ENCODE peak calls at places on chromosomes 11 and 22, in ten cellular contexts. R is AG04450, F is Peyer's patch, A is astrocyte of the cerebellum, U is right lobe of liver, G is esophagus squamous epithelium, V is IMR-90, O is heart right ventricle, I is Panc1, P is H1. W is an unnamed sample.

GRCh38 chr22:29145321-29146072 is 60.2 kb upstream of the EMID1 start:
- DNase-seq in G (no peak), A (no peak), P (no peak), U (no peak), F (no peak), O (no peak), I (no peak), V (no peak), R (no peak), W (peak)

GRCh38 chr11:75563501-75563977 is 1.5 kb downstream of the SERPINH1 start:
- DNase-seq in R (no peak), U (no peak), F (no peak), O (no peak), G (no peak), V (no peak), P (no peak), I (no peak), A (no peak), W (no peak)

GRCh38 chr11:9172394-9172793 is 81.0 kb upstream of the SCUBE2 start:
- DNase-seq in V (no peak), O (no peak), F (no peak), I (no peak), P (no peak), A (no peak), R (no peak), G (no peak), U (no peak), W (no peak)

GRCh38 chr22:41352058-41352457 is 29.7 kb upstream of the TEF start:
- DNase-seq in V (peak), O (no peak), I (peak), A (no peak), U (no peak), G (no peak), F (no peak), R (no peak), P (no peak), W (no peak)

GRCh38 chr11:128824199-128825049 is 42.7 kb downstream of the KCNJ1 start:
- DNase-seq in U (no peak), A (no peak), G (no peak), O (no peak), P (no peak), I (no peak), F (no peak), R (no peak), V (no peak), W (no peak)

GRCh38 chr22:25054943-25055511 is 102.5 kb downstream of the KIAA1671 start:
- DNase-seq in P (no peak), O (no peak), F (no peak), R (no peak), G (no peak), U (no peak), I (no peak), V (no peak), A (no peak), W (no peak)

GRCh38 chr11:30749268-30749667 is 163.1 kb upstream of the MPPED2 start:
- DNase-seq in A (no peak), G (no peak), O (no peak), U (no peak), I (no peak), R (no peak), F (no peak), P (no peak), V (no peak), W (no peak)

GRCh38 chr22:47066616-47066905 is 304.1 kb downstream of the TBC1D22A start:
- DNase-seq in O (no peak), V (no peak), I (no peak), P (no peak), R (no peak), G (no peak), A (no peak), F (no peak), U (peak), W (no peak)

GRCh38 chr11:75013051-75013450 is 24.3 kb downstream of the NEU3 start:
- DNase-seq in O (no peak), A (no peak), R (no peak), G (no peak), F (no peak), U (no peak), V (peak), I (no peak), P (no peak), W (no peak)

GRCh38 chr11:35785287-35786167 is 123.0 kb downstream of the TRIM44 start:
- DNase-seq in V (no peak), P (no peak), R (no peak), U (no peak), I (no peak), O (no peak), G (no peak), A (no peak), F (no peak), W (no peak)

GRCh38 chr11:12435264-12435663 is 57.9 kb downstream of the PARVA start:
- DNase-seq in F (no peak), P (no peak), O (peak), G (no peak), V (no peak), A (no peak), U (no peak), I (no peak), R (no peak), W (no peak)

GRCh38 chr11:43833657-43834073 is 47.0 kb upstream of the ALKBH3 start:
- DNase-seq in U (no peak), I (no peak), F (no peak), R (peak), V (peak), O (no peak), G (no peak), A (peak), P (no peak), W (no peak)

GRCh38 chr11:117843666-117844484 is 19.3 kb upstream of the FXYD2 start:
- DNase-seq in O (peak), V (peak), F (peak), R (peak), I (peak), U (peak), A (peak), P (no peak), G (no peak), W (peak)

GRCh38 chr11:74820763-74821162 is 72.1 kb downstream of the RNF169 start:
- DNase-seq in V (peak), I (peak), R (peak), A (peak), O (no peak), P (no peak), G (no peak), F (no peak), U (no peak), W (no peak)

GRCh38 chr22:27918351-27919221 is 470 bp downstream of the PITPNB start:
- DNase-seq in R (no peak), A (peak), U (peak), O (peak), G (no peak), F (peak), I (no peak), P (no peak), V (peak), W (peak)

GRCh38 chr11:111406091-111406490 is 27.0 kb upstream of the POU2AF1 start:
- DNase-seq in F (no peak), R (no peak), I (no peak), O (no peak), G (no peak), U (no peak), A (no peak), V (no peak), P (no peak), W (no peak)

GRCh38 chr11:17992916-17993315 is 19.9 kb downstream of the SERGEF start:
- DNase-seq in A (no peak), I (no peak), G (no peak), O (no peak), V (no peak), F (no peak), R (no peak), P (no peak), U (peak), W (no peak)

GRCh38 chr22:16608931-16609330 is 16.3 kb upstream of the CCT8L2 start:
- DNase-seq in P (no peak), A (no peak), F (no peak), R (no peak), U (no peak), O (no peak), G (no peak), V (no peak), I (no peak), W (peak)

GRCh38 chr11:36196476-36197099 is 92.6 kb downstream of the COMMD9 start:
- DNase-seq in V (peak), O (peak), U (no peak), P (no peak), A (no peak), R (no peak), I (no peak), G (no peak), F (no peak), W (no peak)

GRCh38 chr22:35542157-35542971 is 1.7 kb downstream of the RASD2 start:
- DNase-seq in G (no peak), A (no peak), V (no peak), F (no peak), P (no peak), O (no peak), I (no peak), U (no peak), R (no peak), W (no peak)

DNA sequence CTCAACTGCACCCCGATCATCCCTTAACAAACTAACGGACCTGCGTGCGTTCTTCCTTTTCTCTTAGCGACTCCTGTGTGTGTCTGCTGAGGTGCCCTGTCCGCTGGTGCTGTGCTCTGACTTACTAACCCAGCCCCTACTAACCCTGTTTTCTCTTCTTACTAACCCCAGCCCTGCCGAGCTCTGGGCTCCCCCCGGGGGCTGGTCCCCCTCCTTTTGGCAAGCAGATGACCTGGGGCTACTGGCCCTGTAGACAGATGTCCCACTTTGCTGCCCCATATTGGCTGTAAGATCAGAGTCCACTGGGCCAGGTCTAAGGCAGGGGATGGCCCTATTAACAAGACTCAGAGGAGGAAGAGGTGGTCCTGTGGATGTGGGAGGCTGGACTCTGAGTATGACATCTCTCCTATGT is 14.7 kb downstream of the MIAT start:
- DNase-seq in I (no peak), G (no peak), P (no peak), R (no peak), O (no peak), U (peak), A (no peak), V (no peak), F (no peak), W (no peak)
- H3K4me3 ChIP-seq in I (peak), G (peak), P (peak), R (peak), O (peak), U (no peak), A (peak), V (peak), F (peak), W (peak)

GRCh38 chr22:50189184-50189848 is 3.6 kb downstream of the TRABD start:
- DNase-seq in F (peak), G (no peak), I (no peak), V (no peak), U (no peak), R (no peak), O (no peak), P (no peak), A (no peak), W (peak)
- TF ChIP-seq CTCF in F (no peak), G (no peak), I (no peak), V (no peak), U (no peak), R (no peak), O (no peak), P (no peak), A (no peak), W (no peak)

DNA sequence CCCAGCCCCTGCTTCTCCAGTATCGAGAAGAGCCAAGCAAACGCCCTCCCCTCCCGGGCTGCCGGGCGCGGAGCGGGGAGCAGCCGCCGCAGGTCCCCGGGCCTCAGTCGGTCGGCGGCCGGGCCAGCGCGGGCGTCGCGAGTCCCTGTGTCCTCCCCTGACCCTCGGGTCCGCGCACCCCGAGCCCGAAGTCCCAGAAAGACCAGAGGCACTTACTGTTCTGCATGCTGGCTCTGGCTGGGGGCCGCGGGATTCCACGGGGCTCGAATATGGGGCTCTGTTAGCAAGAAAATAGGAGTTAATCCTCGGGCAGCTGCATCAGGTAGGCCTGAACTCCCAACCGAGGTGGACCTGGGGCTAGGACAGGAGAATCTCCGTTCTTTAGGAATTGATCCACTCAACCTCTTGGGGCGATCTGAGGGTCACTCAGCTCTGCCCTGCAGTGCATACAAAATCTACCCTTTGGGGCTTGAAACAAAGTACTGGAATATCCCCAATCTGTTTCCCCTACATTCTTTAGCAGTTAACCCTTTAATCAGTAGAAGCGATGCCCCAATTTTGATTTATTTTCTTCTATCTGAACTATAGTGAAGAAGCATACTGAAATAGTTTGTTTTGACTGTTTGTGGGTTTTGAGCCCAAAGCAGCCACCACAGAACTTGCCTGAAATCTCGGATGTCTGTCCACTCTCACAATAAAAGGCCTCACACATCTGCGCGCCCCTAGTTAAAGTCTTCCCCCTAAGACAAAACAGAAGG is 4.8 kb downstream of the PAX6 start:
- DNase-seq in U (no peak), O (no peak), V (no peak), P (no peak), I (no peak), G (no peak), F (no peak), A (no peak), R (no peak), W (no peak)
- H3K4me3 ChIP-seq in U (no peak), O (no peak), V (no peak), P (peak), I (no peak), G (no peak), F (no peak), A (peak), R (no peak), W (no peak)

GRCh38 chr22:36563001-36563400 is 34.0 kb upstream of the EIF3D start:
- DNase-seq in O (no peak), F (no peak), P (no peak), U (no peak), A (no peak), I (no peak), V (no peak), R (no peak), G (no peak), W (no peak)
- TF ChIP-seq CTCF in O (no peak), F (no peak), P (peak), U (no peak), A (no peak), I (no peak), V (no peak), R (no peak), G (no peak), W (no peak)

GRCh38 chr11:45766469-45766868 is 38.5 kb upstream of the SLC35C1 start:
- DNase-seq in U (peak), P (no peak), V (no peak), R (no peak), A (no peak), F (no peak), O (no peak), I (no peak), G (no peak), W (no peak)
- H3K4me3 ChIP-seq in U (no peak), P (no peak), V (no peak), R (no peak), A (no peak), F (no peak), O (no peak), I (no peak), G (no peak), W (no peak)

DNA sequence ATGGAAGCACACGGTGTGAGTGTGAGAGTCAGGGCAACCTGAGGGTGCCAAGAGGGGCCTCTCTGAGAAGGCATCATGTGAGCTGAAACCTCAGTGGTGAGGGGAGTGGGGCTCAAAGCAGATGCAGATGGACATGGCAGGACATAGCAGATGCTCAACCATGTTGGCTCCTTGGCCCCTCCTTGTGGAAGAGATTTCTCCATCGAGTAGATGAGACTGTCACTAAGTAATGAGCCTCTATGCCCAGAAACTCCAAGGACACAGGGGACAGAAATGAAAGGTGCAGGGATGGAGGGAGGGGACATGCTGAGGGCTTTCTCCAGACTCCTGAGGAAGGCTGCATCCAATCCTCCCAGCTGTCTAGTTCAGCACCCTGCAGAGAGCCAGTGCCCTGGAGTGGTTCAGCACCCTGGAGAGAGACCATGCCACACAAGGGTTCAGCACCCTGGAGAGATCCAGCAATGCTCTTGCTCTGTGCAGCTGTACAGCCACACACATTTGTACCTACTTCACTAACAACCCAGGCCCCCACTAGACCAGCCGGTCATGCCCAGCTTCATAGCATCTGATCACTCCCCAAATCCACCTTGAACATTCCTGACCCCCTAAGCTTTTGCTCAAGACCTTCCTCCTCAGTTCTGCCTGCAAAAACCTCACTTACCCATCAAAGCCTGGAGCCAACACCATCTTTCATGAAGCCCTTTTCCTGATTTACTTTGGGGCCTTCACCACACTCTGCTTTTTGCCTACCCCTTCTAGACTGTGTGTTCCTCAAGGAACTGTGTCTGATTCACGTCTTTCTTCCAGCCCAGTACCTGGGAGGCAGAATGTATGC is 252.0 kb downstream of the CTTN start:
- DNase-seq in G (no peak), P (no peak), U (peak), I (peak), V (peak), F (peak), A (peak), O (peak), R (peak), W (peak)
- TF ChIP-seq CTCF in G (no peak), P (no peak), U (no peak), I (no peak), V (no peak), F (no peak), A (no peak), O (no peak), R (no peak), W (no peak)

DNA sequence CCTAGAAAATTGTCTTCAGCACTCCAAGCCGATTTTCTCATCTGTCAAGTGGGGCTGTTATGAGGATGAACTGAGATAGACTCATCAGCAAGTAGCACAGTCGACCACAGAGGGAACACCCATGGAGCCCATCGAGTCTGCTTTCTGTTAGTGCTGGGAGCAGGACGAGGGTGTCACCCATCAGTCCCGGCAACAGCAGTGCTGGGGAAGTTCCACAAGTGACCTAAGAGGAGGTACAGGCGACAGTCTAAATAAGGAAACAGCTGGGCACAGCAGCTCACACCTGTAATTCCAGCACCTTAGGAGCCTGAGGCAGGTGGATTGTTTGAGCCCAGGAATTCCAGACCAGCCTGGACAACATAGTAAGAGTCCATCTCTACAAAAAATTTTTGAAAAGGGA is 9.7 kb downstream of the RTL6 start:
- DNase-seq in U (no peak), A (no peak), I (no peak), R (no peak), P (no peak), G (no peak), V (no peak), O (no peak), F (no peak), W (no peak)
- H3K4me3 ChIP-seq in U (no peak), A (no peak), I (no peak), R (no peak), P (no peak), G (no peak), V (no peak), O (no peak), F (no peak), W (no peak)

DNA sequence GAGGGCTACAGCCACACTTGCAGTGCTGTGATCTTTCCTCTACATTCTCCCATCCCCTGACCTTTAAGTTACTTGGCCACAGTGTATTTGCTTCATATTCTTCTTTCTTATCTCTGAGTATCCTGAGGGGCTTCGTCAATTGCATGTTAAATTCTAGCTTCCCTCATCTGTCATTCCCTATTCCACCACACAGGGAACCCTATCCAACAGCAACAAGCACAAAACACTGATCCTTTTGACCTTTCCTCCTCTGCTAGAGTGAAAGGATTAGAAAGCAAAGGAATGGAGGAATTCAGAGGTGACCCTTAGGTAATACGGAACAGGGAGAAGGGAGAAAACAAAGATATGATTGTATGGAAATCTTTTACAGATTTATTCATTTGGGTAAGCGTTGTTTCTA is 1061.7 kb upstream of the TENM4 start:
- DNase-seq in O (no peak), V (no peak), F (no peak), U (no peak), A (no peak), G (no peak), I (no peak), P (no peak), R (no peak), W (no peak)
- TF ChIP-seq CTCF in O (no peak), V (no peak), F (no peak), U (no peak), A (peak), G (no peak), I (peak), P (peak), R (no peak), W (no peak)

GRCh38 chr11:20162824-20163777 is 2.8 kb upstream of the DBX1 start:
- DNase-seq in V (peak), P (no peak), A (no peak), F (no peak), G (no peak), O (no peak), R (no peak), I (no peak), U (no peak), W (no peak)
- H3K4me3 ChIP-seq in V (no peak), P (peak), A (peak), F (no peak), G (no peak), O (peak), R (peak), I (peak), U (no peak), W (no peak)

W was measured in upper lobe of left lung.